ENCODE peak calls at places on chromosomes 16 and 17, in four cellular contexts. J, Y, O and Z are unnamed samples.

GRCh38 chr17:59842901-59843652 is 49.7 kb downstream of the TUBD1 start:
- DNase-seq in J (peak), O (peak), Y (no peak), Z (no peak)

GRCh38 chr17:5364156-5364555 is 55.3 kb downstream of the NUP88 start:
- DNase-seq in O (no peak), J (no peak), Y (no peak), Z (no peak)

GRCh38 chr16:26795184-26795583 is 271.5 kb upstream of the C16orf82 start:
- DNase-seq in Y (peak), O (no peak), J (peak), Z (no peak)

GRCh38 chr17:12485361-12485911 is 180.3 kb upstream of the MYOCD start:
- DNase-seq in J (no peak), O (no peak), Y (no peak), Z (no peak)

GRCh38 chr17:40602445-40603443 is 37.5 kb upstream of the CCR7 start:
- DNase-seq in Y (no peak), J (no peak), O (no peak), Z (no peak)

GRCh38 chr17:82832881-82833475 is 6.8 kb downstream of the ZNF750 start:
- DNase-seq in J (no peak), Y (no peak), O (no peak), Z (no peak)

GRCh38 chr16:14501331-14502255 is 128.5 kb downstream of the PARN start:
- DNase-seq in Y (peak), J (peak), O (peak), Z (peak)

GRCh38 chr16:27436921-27437650 is 35.1 kb downstream of the IL21R start:
- DNase-seq in Y (no peak), O (no peak), J (no peak), Z (no peak)

GRCh38 chr16:50668368-50669008 is 12.6 kb downstream of the SNX20 start:
- DNase-seq in J (no peak), Y (no peak), O (peak), Z (no peak)

GRCh38 chr17:74408830-74409229 is 23.1 kb upstream of the GPRC5C start:
- DNase-seq in Y (no peak), J (no peak), O (no peak), Z (no peak)

GRCh38 chr16:47258874-47259461 is 115.2 kb upstream of the NETO2 start:
- DNase-seq in Y (no peak), O (peak), J (peak), Z (peak)

GRCh38 chr17:73285916-73286862 is 24.5 kb upstream of the CPSF4L start:
- DNase-seq in J (no peak), O (no peak), Y (no peak), Z (no peak)

GRCh38 chr17:31413871-31414589 is 22.6 kb downstream of the RAB11FIP4 start:
- DNase-seq in J (no peak), Y (no peak), O (no peak), Z (no peak)

GRCh38 chr17:41538565-41538991 is 10.5 kb upstream of the KRT19 start:
- DNase-seq in J (no peak), Y (no peak), O (no peak), Z (peak)

GRCh38 chr16:85215478-85216120 is 103.3 kb upstream of the CIBAR2 start:
- DNase-seq in O (no peak), Y (no peak), J (no peak), Z (no peak)

GRCh38 chr17:33086878-33087277 is 95.2 kb downstream of the SPACA3 start:
- DNase-seq in J (no peak), Y (no peak), O (peak), Z (no peak)

GRCh38 chr16:58661199-58661830 is 23.3 kb downstream of the SLC38A7 start:
- DNase-seq in O (peak), J (peak), Y (peak), Z (peak)

GRCh38 chr17:17028059-17028877 is 14.0 kb upstream of the MPRIP start:
- DNase-seq in O (peak), J (peak), Y (peak), Z (peak)

GRCh38 chr17:73365934-73366623 is 54.3 kb upstream of the CDC42EP4 start:
- DNase-seq in O (no peak), Y (no peak), J (peak), Z (no peak)

GRCh38 chr17:4945176-4945943 is 3.0 kb downstream of the PFN1 start:
- DNase-seq in O (peak), Y (no peak), J (peak), Z (peak)

GRCh38 chr17:57020208-57020607 is 42.3 kb downstream of the SCPEP1 start:
- DNase-seq in O (no peak), J (peak), Y (no peak), Z (no peak)

GRCh38 chr17:40027614-40028012 is 12.4 kb downstream of the CSF3 start:
- DNase-seq in Y (no peak), O (no peak), J (no peak), Z (no peak)

GRCh38 chr17:48586355-48586924 is 3.6 kb downstream of the HOXB3 start:
- DNase-seq in O (no peak), Y (no peak), J (no peak), Z (no peak)

GRCh38 chr17:27995554-27995953 is 46.9 kb upstream of the NLK start:
- DNase-seq in Y (no peak), J (no peak), O (no peak), Z (no peak)

GRCh38 chr17:83053021-83053778 is 26.2 kb upstream of the METRNL start:
- DNase-seq in O (no peak), Y (no peak), J (peak), Z (no peak)

GRCh38 chr17:64634217-64634616 is 27.9 kb downstream of the SMURF2 start:
- DNase-seq in J (no peak), Y (no peak), O (no peak), Z (no peak)

GRCh38 chr17:596763-597644 is 117.6 kb downstream of the VPS53 start:
- DNase-seq in O (no peak), J (peak), Y (no peak), Z (peak)

GRCh38 chr16:24789881-24790280 is 55.9 kb upstream of the SLC5A11 start:
- DNase-seq in J (no peak), Y (no peak), O (no peak), Z (no peak)

GRCh38 chr16:57141822-57142631 is 43.8 kb downstream of the PSME3IP1 start:
- DNase-seq in J (no peak), O (no peak), Y (no peak), Z (no peak)

GRCh38 chr16:11315499-11315898 is 29.8 kb upstream of the RMI2 start:
- DNase-seq in J (no peak), Y (peak), O (no peak), Z (no peak)

GRCh38 chr16:637081-638018 is 1.2 kb upstream of the METTL26 start:
- DNase-seq in J (peak), O (peak), Y (no peak), Z (peak)

GRCh38 chr17:18107971-18108370 is 585 bp upstream of the MYO15A start:
- DNase-seq in Y (no peak), J (no peak), O (no peak), Z (no peak)
- TF ChIP-seq JUND in Y (no peak), J (no peak), O (no peak), Z (no peak)

DNA sequence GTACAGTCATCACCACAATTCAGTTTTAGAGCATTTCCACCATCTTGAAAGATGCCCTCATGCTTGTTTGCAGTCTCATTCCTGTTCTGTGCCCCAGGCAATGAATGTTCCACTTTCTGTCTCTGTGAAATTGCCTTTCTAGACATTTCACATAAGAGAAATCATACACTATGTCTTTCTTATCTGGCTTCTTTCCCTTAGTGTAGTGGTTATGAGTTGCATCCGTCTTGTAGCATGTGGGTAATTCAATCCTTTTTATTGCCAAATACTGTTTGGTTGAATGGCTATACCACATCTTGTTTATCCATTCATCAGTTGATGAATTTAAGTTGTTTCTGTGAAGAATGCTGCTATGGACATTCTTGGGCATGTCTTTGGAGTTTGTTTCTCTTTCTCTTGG is 132.5 kb upstream of the PLCG2 start:
- DNase-seq in J (no peak), O (no peak), Y (no peak), Z (no peak)
- TF ChIP-seq JUND in J (no peak), O (no peak), Y (no peak), Z (no peak)

GRCh38 chr17:14557482-14557881 is 256.6 kb downstream of the HS3ST3B1 start:
- DNase-seq in O (no peak), Y (no peak), J (no peak), Z (no peak)

GRCh38 chr17:14553847-14554246 is 253.0 kb downstream of the HS3ST3B1 start:
- DNase-seq in O (no peak), J (no peak), Y (no peak), Z (peak)

GRCh38 chr17:14559220-14559619 is 258.3 kb downstream of the HS3ST3B1 start:
- DNase-seq in Y (no peak), J (no peak), O (no peak), Z (no peak)

GRCh38 chr17:14559720-14560119 is 258.8 kb downstream of the HS3ST3B1 start:
- DNase-seq in Y (no peak), O (no peak), J (no peak), Z (no peak)
- TF ChIP-seq JUND in Y (no peak), O (no peak), J (no peak), Z (no peak)

GRCh38 chr17:38896373-38896954 is 26.6 kb downstream of the LASP1 start:
- DNase-seq in O (no peak), Y (no peak), J (no peak), Z (no peak)

GRCh38 chr17:38897671-38898290 is 27.6 kb upstream of the LASP1NB start:
- DNase-seq in J (no peak), Y (no peak), O (no peak), Z (no peak)

GRCh38 chr17:38898291-38898679 is 27.1 kb upstream of the LASP1NB start:
- DNase-seq in O (no peak), J (no peak), Y (no peak), Z (no peak)

GRCh38 chr17:38897176-38897575 is 27.3 kb downstream of the LASP1 start:
- DNase-seq in J (no peak), O (no peak), Y (no peak), Z (no peak)

DNA sequence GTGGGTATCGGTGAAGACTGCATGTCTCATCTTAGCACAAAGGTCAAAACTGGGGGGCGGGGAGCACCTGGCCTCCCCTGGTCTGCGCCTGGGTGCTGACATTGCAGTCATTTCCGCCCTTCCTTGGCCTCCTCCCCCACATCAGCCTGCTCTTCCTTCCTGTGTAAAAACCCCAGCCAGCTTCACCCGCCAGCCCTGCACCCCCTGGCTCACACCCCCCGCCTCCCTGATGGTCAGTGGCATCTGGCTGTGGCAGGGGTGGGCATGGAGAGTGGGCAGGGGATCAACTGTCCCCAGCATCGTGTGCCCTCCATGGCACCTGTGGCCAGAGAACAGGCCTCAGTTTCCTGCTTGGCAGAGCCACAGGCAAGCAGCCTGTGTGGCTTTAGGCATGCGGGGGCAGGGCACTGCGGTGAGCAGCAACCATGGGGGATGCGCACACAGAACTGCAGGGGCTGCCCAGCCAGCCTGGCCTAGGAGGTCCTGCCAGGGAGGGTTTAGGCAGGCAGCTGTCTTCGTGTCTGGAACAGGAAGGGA is 26.5 kb upstream of the LASP1NB start:
- DNase-seq in O (no peak), J (peak), Y (no peak), Z (no peak)
- TF ChIP-seq JUND in O (no peak), J (no peak), Y (no peak), Z (no peak)

GRCh38 chr17:80855968-80856862 is 135.4 kb upstream of the CHMP6 start:
- DNase-seq in J (peak), Y (no peak), O (peak), Z (peak)
- TF ChIP-seq JUND in J (peak), Y (no peak), O (no peak), Z (no peak)

GRCh38 chr17:80195671-80196529 is 24.2 kb downstream of the SGSH start:
- DNase-seq in Y (no peak), J (peak), O (peak), Z (no peak)
- TF ChIP-seq JUND in Y (no peak), J (no peak), O (no peak), Z (no peak)

GRCh38 chr16:67547423-67548264 is 14.7 kb upstream of the CTCF start:
- DNase-seq in Y (no peak), J (no peak), O (no peak), Z (no peak)
- TF ChIP-seq JUND in Y (no peak), J (no peak), O (no peak), Z (no peak)

DNA sequence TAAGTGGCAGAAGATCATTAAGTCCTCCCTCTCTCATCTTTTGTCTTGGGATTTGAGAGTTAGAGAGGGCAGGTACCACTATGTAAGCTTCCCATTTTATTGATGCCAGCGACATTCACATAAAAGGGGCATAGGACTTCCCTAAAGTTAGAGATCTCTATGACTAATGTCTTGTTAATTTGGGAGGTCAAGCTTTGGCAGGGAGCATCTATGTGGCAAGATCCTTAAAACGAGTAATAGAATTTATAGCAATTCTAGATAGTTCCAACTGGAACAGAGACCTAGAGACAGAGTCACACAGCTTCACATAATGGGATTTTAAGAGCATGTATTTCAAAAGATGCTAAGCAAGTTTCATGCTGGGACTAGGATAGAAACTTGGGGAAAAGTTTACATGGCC is 308.0 kb downstream of the MAP2K6 start:
- DNase-seq in Y (no peak), O (no peak), J (no peak), Z (no peak)
- TF ChIP-seq JUND in Y (no peak), O (no peak), J (no peak), Z (no peak)